ENCODE peak calls at places on chromosomes 11 and 22, in eight cellular contexts. O is skeletal muscle cell; X is AG08395; R is pons; K is NCI-H1105; Z is stimulated activated CD4-positive, alpha-beta T cell treated with anti-CD3 and anti-CD28 coated beads, Interleukin-1b, Interleukin-23, amount 100 ng/mL, for 24 hours; P is anterior cingulate cortex; S is GM10248. B is an unnamed sample.

GRCh38 chr11:1052133-1053011 is 15.9 kb upstream of the MUC6 start:
- DNase-seq in X (no peak), P (no peak), R (no peak), O (no peak), Z (no peak), K (no peak), S (no peak), B (no peak)

GRCh38 chr22:30078320-30079311 is 1.6 kb upstream of the HORMAD2 start:
- DNase-seq in P (no peak), R (no peak), X (no peak), Z (no peak), K (no peak), S (peak), O (no peak), B (no peak)

GRCh38 chr11:111097191-111097590 is 148.3 kb upstream of the POU2AF2 start:
- DNase-seq in R (no peak), X (no peak), O (no peak), K (no peak), Z (no peak), S (no peak), P (no peak), B (no peak)

GRCh38 chr22:17784776-17785175 is 10.5 kb upstream of the BID start:
- DNase-seq in O (no peak), R (no peak), Z (no peak), K (no peak), X (no peak), S (no peak), P (no peak), B (no peak)

GRCh38 chr22:37462983-37463382 is 23.2 kb downstream of the MFNG start:
- DNase-seq in S (no peak), P (no peak), X (peak), O (no peak), Z (no peak), K (no peak), R (no peak), B (no peak)

GRCh38 chr11:10125522-10126133 is 168.4 kb downstream of the SBF2 start:
- DNase-seq in K (no peak), S (no peak), R (no peak), O (no peak), P (no peak), Z (no peak), X (peak), B (no peak)

GRCh38 chr11:77726524-77726923 is 88.9 kb upstream of the CLNS1A start:
- DNase-seq in X (no peak), P (no peak), S (peak), O (no peak), R (no peak), Z (no peak), K (no peak), B (no peak)

GRCh38 chr11:102798012-102798746 is at the start of gene MMP1:
- DNase-seq in R (no peak), O (peak), K (no peak), Z (no peak), P (no peak), X (peak), S (no peak), B (no peak)

GRCh38 chr22:38513063-38513462 is 7.0 kb upstream of the DDX17 start:
- DNase-seq in S (peak), O (no peak), Z (no peak), R (no peak), P (no peak), X (no peak), K (no peak), B (no peak)

GRCh38 chr22:20438066-20438677 is 547 bp upstream of the SCARF2 start:
- DNase-seq in Z (no peak), P (no peak), K (no peak), S (no peak), O (no peak), R (no peak), X (peak), B (no peak)

GRCh38 chr11:66787934-66788758 is 55.1 kb upstream of the RCE1 start:
- DNase-seq in O (no peak), K (no peak), S (no peak), R (no peak), X (no peak), Z (no peak), P (no peak), B (no peak)

GRCh38 chr11:45285931-45286632 is at the start of gene SYT13:
- DNase-seq in O (no peak), R (no peak), Z (no peak), K (peak), X (no peak), P (no peak), S (no peak), B (no peak)

GRCh38 chr11:22666320-22666699 is at the start of gene GAS2:
- DNase-seq in O (no peak), R (no peak), S (peak), Z (no peak), K (no peak), X (no peak), P (no peak), B (no peak)

GRCh38 chr11:66543263-66544107 is 2.4 kb downstream of the ZDHHC24 start:
- DNase-seq in R (no peak), S (peak), X (peak), Z (no peak), P (no peak), O (peak), K (no peak), B (peak)

GRCh38 chr22:43926349-43926710 is 2.7 kb downstream of the PNPLA3 start:
- DNase-seq in X (no peak), Z (no peak), R (no peak), K (no peak), S (no peak), P (no peak), O (no peak), B (no peak)

GRCh38 chr11:33172996-33173395 is 11.7 kb upstream of the CSTF3 start:
- DNase-seq in Z (no peak), R (no peak), K (no peak), X (peak), S (no peak), P (no peak), O (no peak), B (no peak)

GRCh38 chr11:69431136-69431535 is 50.3 kb upstream of the LINC01488 start:
- DNase-seq in O (no peak), Z (no peak), R (no peak), X (no peak), S (no peak), K (no peak), P (no peak), B (no peak)

GRCh38 chr22:44605486-44605885 is 96.5 kb upstream of the PRR5 start:
- DNase-seq in Z (no peak), S (no peak), K (no peak), R (no peak), X (no peak), O (no peak), P (no peak), B (no peak)

GRCh38 chr11:74680703-74681531 is 50.3 kb downstream of the CHRDL2 start:
- DNase-seq in Z (no peak), P (no peak), R (no peak), S (no peak), X (no peak), O (no peak), K (no peak), B (no peak)

GRCh38 chr11:17561466-17562001 is 14.5 kb downstream of the OTOG start:
- DNase-seq in P (no peak), R (no peak), K (no peak), S (no peak), O (no peak), X (no peak), Z (no peak), B (no peak)

GRCh38 chr22:31635638-31636306 is 26.2 kb downstream of the PISD start:
- DNase-seq in K (no peak), S (no peak), R (no peak), X (no peak), Z (no peak), O (no peak), P (no peak), B (no peak)

GRCh38 chr11:110764485-110764884 is 52.2 kb upstream of the ARHGAP20 start:
- DNase-seq in P (no peak), O (no peak), Z (no peak), R (no peak), S (no peak), K (no peak), X (no peak), B (no peak)

GRCh38 chr11:111465400-111465799 is 46.8 kb downstream of the BTG4 start:
- DNase-seq in O (peak), R (no peak), K (no peak), X (peak), S (no peak), P (no peak), Z (no peak), B (no peak)

GRCh38 chr11:27401760-27402316 is 38.8 kb upstream of the CCDC34 start:
- DNase-seq in S (no peak), K (no peak), Z (no peak), R (no peak), P (no peak), X (no peak), O (no peak), B (no peak)

GRCh38 chr11:45919806-45920530 is 2.3 kb upstream of the PEX16 start:
- DNase-seq in K (no peak), P (no peak), O (no peak), X (no peak), R (no peak), S (no peak), Z (no peak), B (no peak)

GRCh38 chr11:91970604-91971003 is 254.0 kb upstream of the FAT3 start:
- DNase-seq in Z (no peak), S (no peak), R (no peak), X (no peak), P (no peak), O (no peak), K (no peak), B (no peak)

GRCh38 chr22:39634530-39635399 is 64.2 kb downstream of the CACNA1I start:
- DNase-seq in X (peak), S (no peak), O (peak), K (no peak), P (no peak), R (peak), Z (no peak), B (no peak)

GRCh38 chr22:27820896-27821866 is 19.6 kb upstream of the MN1 start:
- DNase-seq in S (no peak), K (no peak), R (peak), X (no peak), Z (no peak), P (no peak), O (no peak), B (no peak)

B was measured in activated T-helper 9 cell treated with anti-CD3 and anti-CD28 coated beads, Interleukin-2, amount 50 U/mL, for 16 hours.